ENCODE peak calls at places on chromosomes 1 and 21, in nine cellular contexts. I is AG10803; G is ovary; X is NCI-H2081; N is NCI-H2171; O is stimulated activated CD8-positive, alpha-beta memory T cell treated with anti-CD3 and anti-CD28 coated beads, Interleukin-4, amount 100 ng/mL, for 1 hour; R is T-helper 2 cell; Q is left kidney; D is fibroblast of pulmonary artery. E is an unnamed sample.

GRCh38 chr1:44811234-44811633 is 2.9 kb downstream of the BTBD19 start:
- DNase-seq in I (no peak), G (peak; percentile 15), X (no peak), N (no peak), O (no peak), R (no peak), Q (no peak), D (no peak), E (no peak)

GRCh38 chr1:47575855-47576757 is 138.3 kb downstream of the FOXD2 start:
- DNase-seq in I (peak; percentile 60), G (no peak), X (no peak), N (no peak), O (no peak), R (no peak), Q (no peak), D (no peak), E (no peak)

GRCh38 chr1:6599141-6599975 is 3.3 kb downstream of the KLHL21 start:
- DNase-seq in I (peak; percentile 50), G (no peak), X (no peak), N (no peak), O (no peak), R (no peak), Q (no peak), D (no peak), E (peak; percentile 38)

GRCh38 chr1:82979593-82980230 is 1019.2 kb downstream of the TTLL7 start:
- DNase-seq in I (no peak), G (no peak), X (peak; percentile 78), N (no peak), O (no peak), R (no peak), Q (no peak), D (no peak), E (no peak)

GRCh38 chr1:21508580-21509350 is 458 bp upstream of the ALPL start:
- DNase-seq in I (peak; percentile 18), G (peak; percentile 76), X (peak; percentile 14), N (peak; percentile 83), O (peak; percentile 21), R (peak; percentile 29), Q (peak; percentile 87), D (peak; percentile 39), E (peak; percentile 51)

GRCh38 chr1:24437631-24438396 is 22.2 kb downstream of the NIPAL3 start:
- DNase-seq in I (peak; percentile 56), G (no peak), X (no peak), N (no peak), O (no peak), R (no peak), Q (no peak), D (peak; percentile 23), E (no peak)

GRCh38 chr1:185681034-185681633 is 53.1 kb upstream of the HMCN1 start:
- DNase-seq in I (peak; percentile 36), G (no peak), X (peak; percentile 73), N (peak; percentile 14), O (no peak), R (no peak), Q (peak; percentile 69), D (peak; percentile 67), E (peak; percentile 20)

GRCh38 chr1:41862411-41863221 is 56.1 kb downstream of the HIVEP3 start:
- DNase-seq in I (peak; percentile 83), G (no peak), X (no peak), N (no peak), O (no peak), R (no peak), Q (peak; percentile 42), D (peak; percentile 81), E (peak; percentile 51)

GRCh38 chr1:8671313-8671917 is 146.0 kb downstream of the RERE start:
- DNase-seq in I (peak; percentile 75), G (no peak), X (peak; percentile 68), N (no peak), O (no peak), R (no peak), Q (peak; percentile 80), D (peak; percentile 90), E (no peak)

GRCh38 chr1:82565146-82565545 is 764.4 kb downstream of the ADGRL2 start:
- DNase-seq in I (peak; percentile 79), G (no peak), X (no peak), N (no peak), O (no peak), R (no peak), Q (peak; percentile 3), D (peak; percentile 70), E (no peak)

GRCh38 chr1:206503591-206504362 is 3.6 kb upstream of the RASSF5 start:
- DNase-seq in I (peak; percentile 94), G (no peak), X (no peak), N (no peak), O (no peak), R (no peak), Q (no peak), D (peak; percentile 94), E (peak; percentile 11)

GRCh38 chr1:85245456-85245855 is 14.0 kb downstream of the C1orf52 start:
- DNase-seq in I (peak; percentile 55), G (no peak), X (no peak), N (no peak), O (no peak), R (no peak), Q (no peak), D (peak; percentile 11), E (no peak)

GRCh38 chr1:172531846-172532699 is 877 bp upstream of the SUCO start:
- DNase-seq in I (peak; percentile 99), G (peak; percentile 81), X (peak; percentile 97), N (peak; percentile 92), O (peak; percentile 59), R (peak; percentile 31), Q (peak; percentile 98), D (peak; percentile 99), E (peak; percentile 91)

GRCh38 chr1:178379807-178380206 is 117.0 kb downstream of the CLEC20A start:
- DNase-seq in I (no peak), G (no peak), X (no peak), N (no peak), O (no peak), R (no peak), Q (no peak), D (no peak), E (no peak)

GRCh38 chr1:22038036-22038435 is 14.5 kb upstream of the CDC42 start:
- DNase-seq in I (no peak), G (no peak), X (no peak), N (no peak), O (no peak), R (no peak), Q (peak; percentile 24), D (no peak), E (no peak)

GRCh38 chr1:195594322-195594721 is 1013.9 kb downstream of the KCNT2 start:
- DNase-seq in I (no peak), G (no peak), X (no peak), N (no peak), O (no peak), R (no peak), Q (no peak), D (no peak), E (no peak)

GRCh38 chr1:12305377-12305776 is 75.5 kb downstream of the VPS13D start:
- DNase-seq in I (no peak), G (peak; percentile 36), X (no peak), N (no peak), O (no peak), R (no peak), Q (no peak), D (peak; percentile 26), E (no peak)

GRCh38 chr1:206864939-206865671 is at the start of gene IL20:
- DNase-seq in I (peak; percentile 85), G (peak; percentile 56), X (peak; percentile 66), N (peak; percentile 7), O (peak; percentile 79), R (peak; percentile 74), Q (peak; percentile 76), D (peak; percentile 87), E (peak; percentile 68)

GRCh38 chr1:3670823-3671251 is 18.5 kb downstream of the TP73 start:
- DNase-seq in I (no peak), G (no peak), X (no peak), N (no peak), O (no peak), R (peak; percentile 3), Q (no peak), D (no peak), E (no peak)

GRCh38 chr1:246930830-246931548 is 759 bp downstream of the AHCTF1 start:
- DNase-seq in I (peak; percentile 62), G (peak; percentile 70), X (peak; percentile 58), N (peak; percentile 49), O (peak; percentile 10), R (peak; percentile 35), Q (peak; percentile 78), D (peak; percentile 52), E (peak; percentile 35)

GRCh38 chr1:54803761-54804470 is 2.8 kb upstream of the TTC22 start:
- DNase-seq in I (no peak), G (no peak), X (no peak), N (no peak), O (no peak), R (no peak), Q (no peak), D (peak; percentile 41), E (no peak)

GRCh38 chr1:218705391-218705790 is 360.3 kb downstream of the TGFB2 start:
- DNase-seq in I (no peak), G (no peak), X (no peak), N (no peak), O (no peak), R (no peak), Q (no peak), D (peak; percentile 16), E (no peak)

GRCh38 chr21:45845063-45845789 is 136.3 kb upstream of the COL6A1 start:
- DNase-seq in I (no peak), G (no peak), X (no peak), N (no peak), O (no peak), R (no peak), Q (no peak), D (no peak), E (no peak)

GRCh38 chr1:210882414-210883221 is 251.3 kb downstream of the KCNH1 start:
- DNase-seq in I (peak; percentile 72), G (no peak), X (no peak), N (no peak), O (no peak), R (no peak), Q (no peak), D (no peak), E (no peak)

GRCh38 chr1:21247892-21248715 is 42.2 kb downstream of the ECE1 start:
- DNase-seq in I (no peak), G (no peak), X (no peak), N (no peak), O (no peak), R (no peak), Q (peak; percentile 35), D (no peak), E (no peak)

GRCh38 chr1:178694923-178695525 is 30.0 kb upstream of the RALGPS2 start:
- DNase-seq in I (no peak), G (no peak), X (no peak), N (no peak), O (no peak), R (no peak), Q (peak; percentile 11), D (peak; percentile 23), E (no peak)

GRCh38 chr1:154430903-154431302 is 25.8 kb downstream of the IL6R start:
- DNase-seq in I (no peak), G (no peak), X (no peak), N (no peak), O (no peak), R (no peak), Q (peak; percentile 33), D (peak; percentile 51), E (no peak)

GRCh38 chr1:223006794-223007193 is 136.3 kb downstream of the TLR5 start:
- DNase-seq in I (no peak), G (no peak), X (no peak), N (peak; percentile 33), O (no peak), R (no peak), Q (peak; percentile 73), D (no peak), E (no peak)

GRCh38 chr1:172359531-172359991 is 60.9 kb upstream of the C1orf105 start:
- DNase-seq in I (peak; percentile 77), G (no peak), X (peak; percentile 80), N (peak; percentile 7), O (no peak), R (no peak), Q (peak; percentile 87), D (peak; percentile 69), E (no peak)

GRCh38 chr1:228006034-228006792 is 585 bp upstream of the WNT3A start:
- DNase-seq in I (no peak), G (peak; percentile 5), X (no peak), N (no peak), O (no peak), R (no peak), Q (no peak), D (no peak), E (no peak)

GRCh38 chr21:44893948-44894656 is 20.6 kb upstream of the PTTG1IP start:
- DNase-seq in I (no peak), G (no peak), X (no peak), N (no peak), O (no peak), R (no peak), Q (no peak), D (no peak), E (no peak)